ENCODE peak calls at places on chromosome X, in eight cellular contexts. M is IMR-90; H is head of caudate nucleus; L is osteocyte; X is activated effector memory CD4-positive, alpha-beta T cell treated with Interleukin-2 at 50 U/mL for 16 hours; D is astrocyte of the spinal cord; P is Peyer's patch; W is MCF 10A. K is an unnamed sample.

GRCh38 chrX:140034916-140035315 is 69.6 kb upstream of the CXorf66 start:
- DNase-seq in M (no peak), H (no peak), L (no peak), X (no peak), D (peak), P (no peak), W (peak), K (no peak)

GRCh38 chrX:155662297-155662696 is 49.5 kb upstream of the TMLHE start:
- DNase-seq in M (no peak), H (no peak), L (no peak), X (no peak), D (no peak), P (no peak), W (peak), K (no peak)

GRCh38 chrX:40420899-40421729 is 159.7 kb upstream of the ATP6AP2 start:
- DNase-seq in M (no peak), H (peak), L (no peak), X (no peak), D (peak), P (no peak), W (no peak), K (no peak)

GRCh38 chrX:139691843-139692505 is 16.0 kb downstream of the MCF2 start:
- DNase-seq in M (no peak), H (no peak), L (no peak), X (no peak), D (peak), P (no peak), W (no peak), K (no peak)

GRCh38 chrX:39953879-39954278 is 143.9 kb downstream of the BCOR start:
- DNase-seq in M (peak), H (no peak), L (no peak), X (no peak), D (peak), P (no peak), W (peak), K (no peak)

GRCh38 chrX:18410038-18410437 is 15.4 kb upstream of the CDKL5 start:
- DNase-seq in M (peak), H (no peak), L (no peak), X (no peak), D (peak), P (no peak), W (peak), K (no peak)

GRCh38 chrX:134603806-134604700 is 54.2 kb downstream of the PLAC1 start:
- DNase-seq in M (peak), H (no peak), L (no peak), X (no peak), D (peak), P (no peak), W (peak), K (no peak)

GRCh38 chrX:15471016-15471415 is 22.1 kb downstream of the PIR start:
- DNase-seq in M (peak), H (peak), L (no peak), X (peak), D (peak), P (peak), W (peak), K (no peak)

GRCh38 chrX:24491741-24492140 is 26.7 kb downstream of the PDK3 start:
- DNase-seq in M (no peak), H (no peak), L (no peak), X (no peak), D (no peak), P (no peak), W (no peak), K (no peak)

GRCh38 chrX:19129694-19130093 is 7.4 kb upstream of the ADGRG2 start:
- DNase-seq in M (no peak), H (no peak), L (no peak), X (no peak), D (no peak), P (no peak), W (no peak), K (no peak)

GRCh38 chrX:56600141-56600540 is 36.7 kb downstream of the UBQLN2 start:
- DNase-seq in M (peak), H (no peak), L (no peak), X (no peak), D (no peak), P (no peak), W (no peak), K (no peak)

GRCh38 chrX:18995216-18995615 is 11.3 kb upstream of the PHKA2 start:
- DNase-seq in M (peak), H (no peak), L (no peak), X (no peak), D (peak), P (no peak), W (peak), K (no peak)

GRCh38 chrX:24341795-24342194 is 18.6 kb upstream of the SUPT20HL1 start:
- DNase-seq in M (peak), H (no peak), L (no peak), X (no peak), D (peak), P (no peak), W (no peak), K (no peak)

GRCh38 chrX:65608021-65608420 is 59.4 kb upstream of the MSN start:
- DNase-seq in M (no peak), H (no peak), L (peak), X (no peak), D (no peak), P (no peak), W (no peak), K (no peak)

GRCh38 chrX:22399793-22400192 is 127.1 kb downstream of the CBLL2 start:
- DNase-seq in M (peak), H (no peak), L (no peak), X (no peak), D (peak), P (no peak), W (peak), K (no peak)

GRCh38 chrX:77447339-77448149 is at the start of gene FGF16:
- DNase-seq in M (no peak), H (no peak), L (no peak), X (no peak), D (no peak), P (no peak), W (no peak), K (no peak)

GRCh38 chrX:149493567-149494562 is 11.2 kb downstream of the IDS start:
- DNase-seq in M (no peak), H (no peak), L (no peak), X (no peak), D (no peak), P (no peak), W (no peak), K (no peak)

GRCh38 chrX:70039758-70040157 is 10.0 kb downstream of the AWAT2 start:
- DNase-seq in M (no peak), H (no peak), L (no peak), X (no peak), D (no peak), P (no peak), W (peak), K (peak)

GRCh38 chrX:70174754-70175153 is 2.5 kb upstream of the DGAT2L6 start:
- DNase-seq in M (peak), H (no peak), L (no peak), X (no peak), D (peak), P (no peak), W (no peak), K (no peak)

GRCh38 chrX:6383911-6384310 is 151.0 kb downstream of the VCX3A start:
- DNase-seq in M (no peak), H (no peak), L (no peak), X (no peak), D (no peak), P (no peak), W (no peak), K (no peak)

GRCh38 chrX:45803383-45803921 is 602.8 kb upstream of the DIPK2B start:
- DNase-seq in M (peak), H (no peak), L (no peak), X (no peak), D (peak), P (no peak), W (peak), K (no peak)

GRCh38 chrX:38939067-38939466 is 137.8 kb downstream of the MID1IP1 start:
- DNase-seq in M (peak), H (no peak), L (no peak), X (no peak), D (peak), P (no peak), W (peak), K (no peak)